ENCODE peak calls at places on chromosomes 1 and 21, in eight cellular contexts. X is amygdala, L is hypothalamus, B is Caco-2, Q is adrenal gland, M is hepatocyte, G is OCI-LY7, N is T-cell. O is an unnamed sample.

GRCh38 chr1:236204043-236204442 is 61.7 kb downstream of the GPR137B start:
- DNase-seq in N (no peak), X (no peak), M (no peak), B (no peak), G (no peak), L (no peak), Q (no peak), O (no peak)

GRCh38 chr1:65509912-65510680 is 89.6 kb downstream of the LEPR start:
- DNase-seq in B (no peak), Q (no peak), L (no peak), M (no peak), G (no peak), N (no peak), X (no peak), O (no peak)

GRCh38 chr1:110765640-110766335 is 91.0 kb upstream of the KCNA3 start:
- DNase-seq in G (peak; percentile 82), B (no peak), N (peak; percentile 36), Q (peak; percentile 55), X (no peak), M (peak; percentile 65), L (no peak), O (peak; percentile 12)

GRCh38 chr1:221078260-221078965 is 199.2 kb downstream of the HLX start:
- DNase-seq in X (no peak), L (no peak), N (no peak), M (no peak), Q (no peak), G (no peak), B (no peak), O (no peak)

GRCh38 chr21:46022551-46023107 is 41.1 kb downstream of the COL6A1 start:
- DNase-seq in M (peak; percentile 4), L (no peak), G (no peak), B (peak; percentile 66), X (no peak), N (no peak), Q (no peak), O (no peak)

GRCh38 chr1:68103006-68103545 is 52.6 kb upstream of the DIRAS3 start:
- DNase-seq in M (no peak), B (no peak), L (no peak), Q (no peak), G (no peak), N (no peak), X (no peak), O (no peak)

GRCh38 chr1:216447898-216448568 is 24.8 kb upstream of the USH2A start:
- DNase-seq in Q (no peak), L (no peak), M (no peak), G (no peak), B (no peak), X (no peak), N (no peak), O (no peak)

GRCh38 chr1:16051039-16051438 is 7.5 kb downstream of the CLCNKB start:
- DNase-seq in N (no peak), M (no peak), B (no peak), X (no peak), L (no peak), Q (no peak), G (no peak), O (no peak)

GRCh38 chr1:35835398-35835797 is 27.6 kb downstream of the AGO4 start:
- DNase-seq in L (no peak), Q (no peak), N (no peak), M (no peak), X (no peak), B (peak; percentile 33), G (no peak), O (no peak)

GRCh38 chr1:91026777-91027176 is 4.9 kb upstream of the ZNF644 start:
- DNase-seq in M (no peak), L (no peak), Q (no peak), X (no peak), N (no peak), B (no peak), G (no peak), O (no peak)

GRCh38 chr1:52080014-52080415 is 23.9 kb downstream of the BTF3L4 start:
- DNase-seq in N (no peak), B (no peak), M (peak; percentile 21), Q (no peak), L (no peak), G (no peak), X (no peak), O (no peak)

GRCh38 chr1:67723620-67724019 is 38.6 kb downstream of the GADD45A start:
- DNase-seq in G (no peak), L (no peak), Q (peak; percentile 46), B (no peak), M (no peak), N (no peak), X (no peak), O (no peak)

GRCh38 chr1:232678185-232678886 is 48.4 kb upstream of the SIPA1L2 start:
- DNase-seq in X (no peak), Q (no peak), L (no peak), B (no peak), M (peak; percentile 79), G (no peak), N (no peak), O (no peak)

GRCh38 chr1:233662503-233663105 is 48.7 kb downstream of the KCNK1 start:
- DNase-seq in Q (no peak), G (no peak), N (no peak), L (no peak), B (no peak), X (no peak), M (no peak), O (no peak)

GRCh38 chr1:87963566-87963965 is 634.9 kb downstream of the LMO4 start:
- DNase-seq in B (no peak), N (no peak), Q (no peak), G (no peak), M (no peak), L (no peak), X (no peak), O (no peak)

GRCh38 chr1:212667223-212668139 is 32.2 kb downstream of the BATF3 start:
- DNase-seq in B (no peak), Q (peak; percentile 47), N (no peak), M (peak; percentile 64), X (no peak), G (peak; percentile 35), L (no peak), O (no peak)

GRCh38 chr1:84135341-84135740 is 8.7 kb upstream of the PRKACB start:
- DNase-seq in M (no peak), X (no peak), B (no peak), Q (no peak), L (no peak), G (no peak), N (no peak), O (no peak)

GRCh38 chr1:192709544-192709943 is 73.6 kb downstream of the RGS13 start:
- DNase-seq in B (no peak), M (no peak), X (no peak), N (no peak), L (no peak), G (no peak), Q (peak; percentile 21), O (no peak)

GRCh38 chr1:20721117-20722061 is 3.6 kb upstream of the KIF17 start:
- DNase-seq in M (no peak), B (no peak), G (no peak), L (no peak), Q (no peak), N (no peak), X (no peak), O (no peak)

GRCh38 chr1:54273092-54273836 is 73.3 kb downstream of the MRPL37 start:
- DNase-seq in L (peak; percentile 42), X (peak; percentile 78), B (no peak), N (no peak), M (peak; percentile 89), Q (peak; percentile 95), G (peak; percentile 96), O (no peak)

GRCh38 chr1:157240495-157241184 is 102.4 kb upstream of the ETV3 start:
- DNase-seq in X (no peak), B (peak; percentile 88), M (peak; percentile 79), G (no peak), L (no peak), N (no peak), Q (no peak), O (no peak)

GRCh38 chr1:206037521-206037920 is 13.8 kb upstream of the CTSE start:
- DNase-seq in L (no peak), M (no peak), N (no peak), Q (no peak), B (no peak), X (no peak), G (no peak), O (no peak)

GRCh38 chr1:1213919-1214599 is at the start of gene TNFRSF4:
- DNase-seq in L (no peak), Q (no peak), M (no peak), B (no peak), G (no peak), N (no peak), X (no peak), O (no peak)

O was measured in GDM1.